ENCODE peak calls at places on chromosomes 5 and 9, in four cellular contexts. G, U, V and C are unnamed samples.

GRCh38 chr9:114355821-114356220 is 26.2 kb downstream of the ORM2 start:
- DNase-seq in U (no peak), G (no peak), V (no peak), C (no peak)

GRCh38 chr5:34717426-34718327 is 61.5 kb downstream of the RAI14 start:
- DNase-seq in U (no peak), V (peak; percentile 94), G (no peak), C (no peak)

GRCh38 chr5:95915999-95916686 is 45.5 kb downstream of the ELL2 start:
- DNase-seq in G (no peak), V (no peak), U (no peak), C (no peak)

GRCh38 chr5:173420108-173420507 is 91.9 kb upstream of the STC2 start:
- DNase-seq in G (no peak), V (no peak), U (no peak), C (no peak)

GRCh38 chr5:109403469-109403868 is 6.3 kb downstream of the PJA2 start:
- DNase-seq in V (no peak), U (no peak), G (no peak), C (no peak)

GRCh38 chr9:70941191-70941590 is 180.2 kb downstream of the TRPM3 start:
- DNase-seq in G (no peak), U (no peak), V (no peak), C (no peak)

GRCh38 chr9:75903785-75904360 is 13.4 kb downstream of the PCSK5 start:
- DNase-seq in U (no peak), V (no peak), G (no peak), C (no peak)

GRCh38 chr5:55407984-55408383 is 100.2 kb downstream of the MTREX start:
- DNase-seq in U (no peak), G (no peak), V (no peak), C (no peak)

GRCh38 chr5:15516486-15516885 is 16.5 kb downstream of the FBXL7 start:
- DNase-seq in U (no peak), G (no peak), V (no peak), C (no peak)

GRCh38 chr9:102069969-102070368 is 331.5 kb upstream of the GRIN3A start:
- DNase-seq in V (no peak), U (no peak), G (no peak), C (no peak)

GRCh38 chr5:103366938-103367549 is 108.5 kb downstream of the MACIR start:
- DNase-seq in U (no peak), V (no peak), G (no peak), C (no peak)

GRCh38 chr5:113371788-113372196 is 63.0 kb downstream of the TSSK1B start:
- DNase-seq in V (no peak), U (no peak), G (no peak), C (no peak)

GRCh38 chr5:177025139-177025538 is 2.6 kb downstream of the ZNF346 start:
- DNase-seq in U (no peak), G (no peak), V (no peak), C (no peak)